ENCODE peak calls at places on chromosomes 2 and 18, in eight cellular contexts. One of them, this sample, is unnamed.
A peak's percentile ranks its signal among the peaks of the same experiment; 100 is the strongest.

GRCh38 chr2:187547353-187547979 is 6.8 kb downstream of the TFPI start:
- DNase-seq in cardiac muscle cell: no peak
- DNase-seq in IMR-90: peak; percentile 97
- DNase-seq in psoas muscle: peak; percentile 53
- DNase-seq in dorsolateral prefrontal cortex: no peak
- DNase-seq in PC-3: peak; percentile 96
- DNase-seq in uterus: peak; percentile 54
- DNase-seq in stomach: no peak
- DNase-seq in this sample: peak; percentile 95

GRCh38 chr2:112680666-112681101 is 34.9 kb downstream of the SLC20A1 start:
- DNase-seq in PC-3: no peak
- DNase-seq in psoas muscle: no peak
- DNase-seq in cardiac muscle cell: no peak
- DNase-seq in dorsolateral prefrontal cortex: no peak
- DNase-seq in uterus: no peak
- DNase-seq in IMR-90: no peak
- DNase-seq in stomach: no peak
- DNase-seq in this sample: no peak

GRCh38 chr2:30300456-30301221 is 69.3 kb downstream of the LBH start:
- DNase-seq in dorsolateral prefrontal cortex: no peak
- DNase-seq in IMR-90: peak; percentile 96
- DNase-seq in PC-3: no peak
- DNase-seq in cardiac muscle cell: peak; percentile 76
- DNase-seq in psoas muscle: no peak
- DNase-seq in stomach: no peak
- DNase-seq in uterus: peak; percentile 34
- DNase-seq in this sample: peak; percentile 7

GRCh38 chr2:128084757-128085156 is 6.2 kb upstream of the UGGT1 start:
- DNase-seq in cardiac muscle cell: no peak
- DNase-seq in PC-3: no peak
- DNase-seq in dorsolateral prefrontal cortex: no peak
- DNase-seq in uterus: no peak
- DNase-seq in IMR-90: no peak
- DNase-seq in psoas muscle: no peak
- DNase-seq in stomach: no peak
- DNase-seq in this sample: no peak

GRCh38 chr2:173647681-173648350 is 293.1 kb downstream of the CDCA7 start:
- DNase-seq in PC-3: no peak
- DNase-seq in dorsolateral prefrontal cortex: no peak
- DNase-seq in stomach: no peak
- DNase-seq in psoas muscle: no peak
- DNase-seq in uterus: no peak
- DNase-seq in IMR-90: peak; percentile 49
- DNase-seq in cardiac muscle cell: peak; percentile 56
- DNase-seq in this sample: peak; percentile 81

GRCh38 chr2:18057657-18058056 is 179.2 kb downstream of the KCNS3 start:
- DNase-seq in dorsolateral prefrontal cortex: no peak
- DNase-seq in stomach: no peak
- DNase-seq in uterus: no peak
- DNase-seq in PC-3: no peak
- DNase-seq in IMR-90: no peak
- DNase-seq in cardiac muscle cell: no peak
- DNase-seq in psoas muscle: no peak
- DNase-seq in this sample: no peak

GRCh38 chr18:62741118-62741566 is 25.8 kb downstream of the PHLPP1 start:
- DNase-seq in dorsolateral prefrontal cortex: no peak
- DNase-seq in cardiac muscle cell: no peak
- DNase-seq in stomach: no peak
- DNase-seq in psoas muscle: no peak
- DNase-seq in uterus: no peak
- DNase-seq in PC-3: peak; percentile 63
- DNase-seq in IMR-90: peak; percentile 61
- DNase-seq in this sample: peak; percentile 91

GRCh38 chr2:203875471-203875870 is 7.9 kb downstream of the CTLA4 start:
- DNase-seq in stomach: no peak
- DNase-seq in uterus: no peak
- DNase-seq in dorsolateral prefrontal cortex: no peak
- DNase-seq in PC-3: no peak
- DNase-seq in IMR-90: no peak
- DNase-seq in psoas muscle: no peak
- DNase-seq in cardiac muscle cell: no peak
- DNase-seq in this sample: no peak

GRCh38 chr2:26946841-26947784 is 23.3 kb upstream of the MAPRE3 start:
- DNase-seq in IMR-90: peak; percentile 39
- DNase-seq in psoas muscle: no peak
- DNase-seq in stomach: peak; percentile 66
- DNase-seq in PC-3: peak; percentile 57
- DNase-seq in cardiac muscle cell: peak; percentile 81
- DNase-seq in dorsolateral prefrontal cortex: no peak
- DNase-seq in uterus: no peak
- DNase-seq in this sample: peak; percentile 47

GRCh38 chr2:232689152-232689910 is 7.8 kb upstream of the GIGYF2 start:
- DNase-seq in PC-3: no peak
- DNase-seq in cardiac muscle cell: no peak
- DNase-seq in IMR-90: peak; percentile 40
- DNase-seq in dorsolateral prefrontal cortex: peak; percentile 53
- DNase-seq in uterus: no peak
- DNase-seq in psoas muscle: peak; percentile 58
- DNase-seq in stomach: no peak
- DNase-seq in this sample: peak; percentile 81

GRCh38 chr18:12246849-12247808 is 7.0 kb upstream of the CIDEA start:
- DNase-seq in uterus: no peak
- DNase-seq in cardiac muscle cell: peak; percentile 65
- DNase-seq in PC-3: no peak
- DNase-seq in psoas muscle: peak; percentile 26
- DNase-seq in stomach: no peak
- DNase-seq in dorsolateral prefrontal cortex: no peak
- DNase-seq in IMR-90: no peak
- DNase-seq in this sample: peak; percentile 72
- TF ChIP-seq CTCF in uterus: no peak
- TF ChIP-seq CTCF in cardiac muscle cell: peak; percentile 60
- TF ChIP-seq CTCF in PC-3: peak; percentile 34
- TF ChIP-seq CTCF in psoas muscle: no peak
- TF ChIP-seq CTCF in stomach: no peak
- TF ChIP-seq CTCF in dorsolateral prefrontal cortex: no peak
- TF ChIP-seq CTCF in IMR-90: peak; percentile 36
- TF ChIP-seq CTCF in this sample: peak; percentile 81

GRCh38 chr2:48170281-48170680 is 264.0 kb upstream of the FBXO11 start:
- DNase-seq in cardiac muscle cell: no peak
- DNase-seq in psoas muscle: no peak
- DNase-seq in stomach: no peak
- DNase-seq in dorsolateral prefrontal cortex: no peak
- DNase-seq in IMR-90: peak; percentile 69
- DNase-seq in PC-3: no peak
- DNase-seq in uterus: no peak
- DNase-seq in this sample: no peak
- H3K4me3 ChIP-seq in cardiac muscle cell: no peak overlapping the region
- H3K4me3 ChIP-seq in psoas muscle: no peak overlapping the region
- H3K4me3 ChIP-seq in stomach: no peak overlapping the region
- H3K4me3 ChIP-seq in dorsolateral prefrontal cortex: no peak overlapping the region
- H3K4me3 ChIP-seq in IMR-90: no peak overlapping the region
- H3K4me3 ChIP-seq in PC-3: no peak overlapping the region
- H3K4me3 ChIP-seq in uterus: no peak overlapping the region
- H3K4me3 ChIP-seq in this sample: no peak overlapping the region

GRCh38 chr2:28339516-28340175 is 53.0 kb upstream of the FOSL2 start:
- DNase-seq in psoas muscle: peak; percentile 46
- DNase-seq in PC-3: no peak
- DNase-seq in IMR-90: no peak
- DNase-seq in stomach: no peak
- DNase-seq in dorsolateral prefrontal cortex: no peak
- DNase-seq in uterus: no peak
- DNase-seq in cardiac muscle cell: no peak
- DNase-seq in this sample: no peak

GRCh38 chr2:28336264-28336992 is 56.2 kb upstream of the FOSL2 start:
- DNase-seq in PC-3: no peak
- DNase-seq in dorsolateral prefrontal cortex: no peak
- DNase-seq in IMR-90: no peak
- DNase-seq in uterus: no peak
- DNase-seq in psoas muscle: peak; percentile 35
- DNase-seq in cardiac muscle cell: no peak
- DNase-seq in stomach: no peak
- DNase-seq in this sample: no peak

GRCh38 chr2:28336993-28337627 is 55.5 kb upstream of the FOSL2 start:
- DNase-seq in uterus: no peak
- DNase-seq in dorsolateral prefrontal cortex: no peak
- DNase-seq in cardiac muscle cell: no peak
- DNase-seq in IMR-90: no peak
- DNase-seq in PC-3: no peak
- DNase-seq in psoas muscle: peak; percentile 55
- DNase-seq in stomach: no peak
- DNase-seq in this sample: no peak

GRCh38 chr2:28338754-28339325 is 53.8 kb upstream of the FOSL2 start:
- DNase-seq in cardiac muscle cell: no peak
- DNase-seq in psoas muscle: peak; percentile 57
- DNase-seq in IMR-90: no peak
- DNase-seq in stomach: peak; percentile 55
- DNase-seq in dorsolateral prefrontal cortex: no peak
- DNase-seq in uterus: no peak
- DNase-seq in PC-3: no peak
- DNase-seq in this sample: no peak

GRCh38 chr2:28338046-28338753 is 54.5 kb upstream of the FOSL2 start:
- DNase-seq in PC-3: no peak
- DNase-seq in cardiac muscle cell: peak; percentile 29
- DNase-seq in IMR-90: peak; percentile 85
- DNase-seq in stomach: peak; percentile 76
- DNase-seq in dorsolateral prefrontal cortex: no peak
- DNase-seq in uterus: peak; percentile 84
- DNase-seq in psoas muscle: peak; percentile 90
- DNase-seq in this sample: peak; percentile 94
- TF ChIP-seq CTCF in PC-3: no peak
- TF ChIP-seq CTCF in cardiac muscle cell: no peak
- TF ChIP-seq CTCF in IMR-90: no peak
- TF ChIP-seq CTCF in stomach: no peak
- TF ChIP-seq CTCF in dorsolateral prefrontal cortex: no peak
- TF ChIP-seq CTCF in uterus: no peak
- TF ChIP-seq CTCF in psoas muscle: no peak
- TF ChIP-seq CTCF in this sample: no peak

GRCh38 chr2:6784299-6784698 is 81.4 kb downstream of the CMPK2 start:
- DNase-seq in dorsolateral prefrontal cortex: no peak
- DNase-seq in stomach: no peak
- DNase-seq in IMR-90: no peak
- DNase-seq in psoas muscle: no peak
- DNase-seq in cardiac muscle cell: no peak
- DNase-seq in PC-3: no peak
- DNase-seq in uterus: no peak
- DNase-seq in this sample: no peak

GRCh38 chr2:6785511-6785910 is 80.2 kb downstream of the CMPK2 start:
- DNase-seq in cardiac muscle cell: no peak
- DNase-seq in IMR-90: no peak
- DNase-seq in PC-3: no peak
- DNase-seq in uterus: no peak
- DNase-seq in stomach: no peak
- DNase-seq in psoas muscle: no peak
- DNase-seq in dorsolateral prefrontal cortex: no peak
- DNase-seq in this sample: no peak

GRCh38 chr2:6788614-6789013 is 77.1 kb downstream of the CMPK2 start:
- DNase-seq in psoas muscle: no peak
- DNase-seq in cardiac muscle cell: no peak
- DNase-seq in stomach: no peak
- DNase-seq in IMR-90: no peak
- DNase-seq in PC-3: no peak
- DNase-seq in uterus: no peak
- DNase-seq in dorsolateral prefrontal cortex: no peak
- DNase-seq in this sample: no peak

GRCh38 chr2:6789559-6790138 is 76.1 kb downstream of the CMPK2 start:
- DNase-seq in IMR-90: no peak
- DNase-seq in psoas muscle: no peak
- DNase-seq in stomach: no peak
- DNase-seq in uterus: no peak
- DNase-seq in cardiac muscle cell: no peak
- DNase-seq in dorsolateral prefrontal cortex: no peak
- DNase-seq in PC-3: no peak
- DNase-seq in this sample: no peak

DNA sequence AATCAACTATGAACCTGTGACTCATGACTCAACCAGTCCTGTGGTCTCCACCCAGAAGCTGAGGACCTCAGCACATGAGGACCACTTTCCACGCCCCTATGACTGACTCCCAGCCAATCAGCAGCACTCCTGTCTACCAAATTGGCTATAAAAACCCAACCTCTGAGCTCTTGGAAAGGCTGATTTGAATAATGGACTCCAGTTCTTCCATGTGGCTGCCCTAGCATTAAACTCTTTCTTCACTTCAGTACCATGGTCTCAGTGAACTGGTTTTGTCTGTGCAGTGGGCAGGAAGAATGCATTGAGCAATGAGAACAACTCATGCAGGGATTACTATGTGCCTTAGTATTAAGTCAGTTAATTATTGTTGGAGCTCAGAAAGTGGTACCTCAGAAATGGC is 78.3 kb downstream of the CMPK2 start:
- DNase-seq in IMR-90: no peak
- DNase-seq in uterus: no peak
- DNase-seq in cardiac muscle cell: no peak
- DNase-seq in psoas muscle: no peak
- DNase-seq in PC-3: no peak
- DNase-seq in dorsolateral prefrontal cortex: no peak
- DNase-seq in stomach: no peak
- DNase-seq in this sample: no peak
- H3K4me3 ChIP-seq in IMR-90: no peak overlapping the region
- H3K4me3 ChIP-seq in uterus: no peak overlapping the region
- H3K4me3 ChIP-seq in cardiac muscle cell: no peak overlapping the region
- H3K4me3 ChIP-seq in psoas muscle: no peak overlapping the region
- H3K4me3 ChIP-seq in PC-3: no peak overlapping the region
- H3K4me3 ChIP-seq in dorsolateral prefrontal cortex: no peak overlapping the region
- H3K4me3 ChIP-seq in stomach: no peak overlapping the region
- H3K4me3 ChIP-seq in this sample: no peak overlapping the region

GRCh38 chr18:3792711-3793110 is 342.7 kb downstream of the TGIF1 start:
- DNase-seq in cardiac muscle cell: no peak
- DNase-seq in stomach: no peak
- DNase-seq in psoas muscle: no peak
- DNase-seq in PC-3: no peak
- DNase-seq in uterus: no peak
- DNase-seq in IMR-90: no peak
- DNase-seq in dorsolateral prefrontal cortex: no peak
- DNase-seq in this sample: no peak
- TF ChIP-seq CTCF in cardiac muscle cell: no peak
- TF ChIP-seq CTCF in stomach: no peak
- TF ChIP-seq CTCF in psoas muscle: no peak
- TF ChIP-seq CTCF in PC-3: no peak
- TF ChIP-seq CTCF in uterus: no peak
- TF ChIP-seq CTCF in IMR-90: no peak
- TF ChIP-seq CTCF in dorsolateral prefrontal cortex: no peak
- TF ChIP-seq CTCF in this sample: no peak

GRCh38 chr18:57793630-57793986 is 9.5 kb downstream of the ATP8B1 start:
- DNase-seq in cardiac muscle cell: no peak
- DNase-seq in stomach: no peak
- DNase-seq in uterus: no peak
- DNase-seq in IMR-90: no peak
- DNase-seq in dorsolateral prefrontal cortex: no peak
- DNase-seq in psoas muscle: no peak
- DNase-seq in PC-3: no peak
- DNase-seq in this sample: no peak
- H3K4me3 ChIP-seq in cardiac muscle cell: no peak overlapping the region
- H3K4me3 ChIP-seq in stomach: no peak overlapping the region
- H3K4me3 ChIP-seq in uterus: no peak overlapping the region
- H3K4me3 ChIP-seq in IMR-90: no peak overlapping the region
- H3K4me3 ChIP-seq in dorsolateral prefrontal cortex: no peak overlapping the region
- H3K4me3 ChIP-seq in psoas muscle: peak overlapping the region; percentile 48
- H3K4me3 ChIP-seq in PC-3: no peak overlapping the region
- H3K4me3 ChIP-seq in this sample: no peak overlapping the region

GRCh38 chr18:50218432-50219197 is 23.7 kb upstream of the MYO5B start:
- DNase-seq in dorsolateral prefrontal cortex: peak; percentile 14
- DNase-seq in uterus: no peak
- DNase-seq in stomach: peak; percentile 49
- DNase-seq in IMR-90: peak; percentile 14
- DNase-seq in psoas muscle: no peak
- DNase-seq in PC-3: peak; percentile 11
- DNase-seq in cardiac muscle cell: peak; percentile 8
- DNase-seq in this sample: peak; percentile 56
- TF ChIP-seq CTCF in dorsolateral prefrontal cortex: peak; percentile 15
- TF ChIP-seq CTCF in uterus: no peak
- TF ChIP-seq CTCF in stomach: peak; percentile 38
- TF ChIP-seq CTCF in IMR-90: peak; percentile 21
- TF ChIP-seq CTCF in psoas muscle: peak; percentile 20
- TF ChIP-seq CTCF in PC-3: peak; percentile 50
- TF ChIP-seq CTCF in cardiac muscle cell: peak; percentile 53
- TF ChIP-seq CTCF in this sample: peak; percentile 67

GRCh38 chr2:46749042-46749461 is 166.6 kb downstream of the MCFD2 start:
- DNase-seq in PC-3: peak; percentile 90
- DNase-seq in cardiac muscle cell: no peak
- DNase-seq in stomach: no peak
- DNase-seq in IMR-90: peak; percentile 88
- DNase-seq in uterus: no peak
- DNase-seq in psoas muscle: no peak
- DNase-seq in dorsolateral prefrontal cortex: no peak
- DNase-seq in this sample: peak; percentile 90
- H3K4me3 ChIP-seq in PC-3: no peak overlapping the region
- H3K4me3 ChIP-seq in cardiac muscle cell: no peak overlapping the region
- H3K4me3 ChIP-seq in stomach: no peak overlapping the region
- H3K4me3 ChIP-seq in IMR-90: no peak overlapping the region
- H3K4me3 ChIP-seq in uterus: no peak overlapping the region
- H3K4me3 ChIP-seq in psoas muscle: no peak overlapping the region
- H3K4me3 ChIP-seq in dorsolateral prefrontal cortex: no peak overlapping the region
- H3K4me3 ChIP-seq in this sample: no peak overlapping the region